ENCODE peak calls at places on chromosome 13, in four cellular contexts. X is Peyer's patch; F is CD8-positive, alpha-beta memory T cell; Y is K562. M is an unnamed sample. For H3K36me3 and H3K4me1, the result is how much of the 10 kb centered on the place peaks cover.

GRCh38 chr13:110302986-110303385 is 4.0 kb downstream of the COL4A1 start:
- DNase-seq in F (no peak), X (no peak), Y (no peak), M (no peak)

GRCh38 chr13:44198826-44199225 is 174.8 kb upstream of the SERP2 start:
- DNase-seq in X (no peak), Y (no peak), F (no peak), M (no peak)

GRCh38 chr13:109687559-109688448 is 98.6 kb downstream of the IRS2 start:
- DNase-seq in X (no peak), F (no peak), Y (no peak), M (no peak)

GRCh38 chr13:43838909-43839308 is 40.6 kb downstream of the CCDC122 start:
- DNase-seq in F (no peak), Y (no peak), X (no peak), M (no peak)

GRCh38 chr13:29160862-29161261 is 340.7 kb downstream of the MTUS2 start:
- DNase-seq in F (no peak), Y (no peak), X (no peak), M (no peak)

GRCh38 chr13:48647625-48648024 is 6.1 kb upstream of the CYSLTR2 start:
- DNase-seq in F (no peak), X (no peak), Y (no peak), M (no peak)

GRCh38 chr13:36870050-36870692 is 49.9 kb downstream of the SMAD9 start:
- DNase-seq in X (no peak), Y (no peak), F (no peak), M (no peak)

GRCh38 chr13:33634526-33635111 is 183.3 kb upstream of the RFC3 start:
- DNase-seq in X (no peak), F (no peak), Y (no peak), M (no peak)

GRCh38 chr13:111259058-111259457 is 61.4 kb upstream of the TEX29 start:
- DNase-seq in X (no peak), F (no peak), Y (no peak), M (no peak)

GRCh38 chr13:100581504-100581903 is 7.1 kb downstream of the GGACT start:
- DNase-seq in Y (no peak), F (no peak), X (no peak), M (no peak)

GRCh38 chr13:77919351-77920294 is 992 bp upstream of the EDNRB start:
- DNase-seq in Y (no peak), X (no peak), F (no peak), M (no peak)

GRCh38 chr13:102400619-102401125 is 1.2 kb downstream of the FGF14 start:
- DNase-seq in Y (no peak), X (no peak), F (peak), M (no peak)

GRCh38 chr13:102650444-102650843 is 44.4 kb downstream of the METTL21C start:
- DNase-seq in X (no peak), Y (no peak), F (no peak), M (no peak)

DNA sequence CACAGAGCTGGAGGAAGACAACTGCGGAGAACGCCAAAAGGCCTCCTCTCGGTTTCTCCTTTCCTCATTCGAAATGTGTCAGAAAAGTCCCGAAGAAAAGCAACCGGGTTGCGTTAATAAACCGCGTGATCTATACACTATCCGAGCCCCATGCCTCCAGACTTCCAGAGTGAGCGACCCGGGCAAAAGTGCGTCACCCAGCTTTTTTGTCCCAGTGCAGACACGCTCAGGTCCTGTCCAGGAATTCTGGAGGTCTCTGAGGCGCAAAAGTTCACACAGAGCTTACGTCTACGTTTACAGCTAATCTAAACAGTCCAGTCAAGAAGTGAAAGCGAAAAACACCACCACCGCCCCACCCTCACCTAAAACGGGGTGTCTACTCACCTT is 368 bp downstream of the N4BP2L2 start:
- DNase-seq in F (no peak), X (peak), Y (peak), M (no peak)
- H3K36me3 ChIP-seq in F (under half), X (under half), Y (under half), M (under half)

DNA sequence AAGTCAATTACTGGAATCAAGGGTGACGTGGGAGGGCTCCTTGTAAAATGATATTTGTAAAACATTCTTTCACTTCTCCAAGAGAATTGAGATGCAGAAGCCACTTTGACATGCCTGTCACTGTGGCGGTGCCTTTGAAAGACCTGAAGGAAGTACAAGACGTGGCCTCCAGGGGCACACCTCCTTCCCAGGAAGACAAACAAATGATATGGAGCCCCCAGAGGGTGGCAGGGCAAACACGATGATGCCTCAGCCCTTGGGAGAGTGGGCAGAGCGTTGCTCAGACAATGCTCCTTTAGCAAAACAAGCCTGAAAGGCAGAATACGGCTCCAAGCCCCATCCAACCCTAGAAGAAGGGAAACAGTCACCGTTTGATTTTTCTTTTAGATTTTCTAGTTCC is 9.3 kb upstream of the ATP12A start:
- DNase-seq in Y (peak), F (no peak), X (no peak), M (no peak)
- H3K27ac ChIP-seq in Y (no peak), F (no peak), X (no peak), M (no peak)

GRCh38 chr13:97264663-97265062 is 42.5 kb downstream of the MBNL2 start:
- DNase-seq in X (no peak), F (no peak), Y (no peak), M (no peak)
- H3K4me1 ChIP-seq in X (under half), F (under half), Y (under half), M (under half)

GRCh38 chr13:27082325-27082724 is 89.3 kb downstream of the USP12 start:
- DNase-seq in Y (no peak), F (no peak), X (no peak), M (no peak)
- H3K36me3 ChIP-seq in Y (under half), F (under half), X (under half), M (under half)

GRCh38 chr13:31793246-31793645 is 53.9 kb downstream of the RXFP2 start:
- DNase-seq in F (no peak), Y (no peak), X (no peak), M (no peak)

GRCh38 chr13:31794452-31794851 is 55.1 kb downstream of the RXFP2 start:
- DNase-seq in Y (no peak), F (no peak), X (no peak), M (no peak)

GRCh38 chr13:31786011-31786410 is 46.7 kb downstream of the RXFP2 start:
- DNase-seq in Y (no peak), F (no peak), X (no peak), M (no peak)

DNA sequence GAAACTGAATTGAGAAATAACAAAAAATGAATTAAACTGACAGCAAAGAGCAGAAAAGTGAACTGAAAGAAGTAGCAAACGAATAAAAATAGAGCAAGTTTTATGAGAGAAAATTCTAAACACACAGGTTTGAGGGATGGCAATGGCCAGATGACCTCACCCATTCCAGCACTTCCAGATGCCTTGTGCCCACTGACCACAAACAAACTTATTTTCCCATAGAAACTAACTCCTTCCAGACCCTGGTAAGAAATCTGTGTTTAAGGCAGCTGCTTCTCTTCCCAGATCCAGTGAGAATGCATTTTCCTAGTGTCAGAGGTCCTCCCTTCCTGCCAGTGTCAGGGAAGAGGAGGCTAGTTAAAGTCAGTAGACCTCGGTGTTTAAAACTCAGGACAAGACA is 51.7 kb downstream of the RXFP2 start:
- DNase-seq in X (no peak), Y (no peak), F (no peak), M (no peak)
- H3K27ac ChIP-seq in X (no peak), Y (no peak), F (no peak), M (no peak)

GRCh38 chr13:20738616-20739015 is 35.1 kb downstream of the IL17D start:
- DNase-seq in Y (no peak), F (no peak), X (no peak), M (no peak)
- H3K4me1 ChIP-seq in Y (under half), F (under half), X (under half), M (under half)

GRCh38 chr13:75355609-75356008 is 126.4 kb downstream of the TBC1D4 start:
- DNase-seq in X (no peak), F (no peak), Y (no peak), M (no peak)
- H3K36me3 ChIP-seq in X (under half), F (under half), Y (under half), M (under half)